ENCODE peak calls at places on chromosomes 3 and 15, in eight cellular contexts. O, Z, H, D, T, K, A and B are unnamed samples.

GRCh38 chr3:69250014-69250413 is 127.6 kb upstream of the LMOD3 start:
- DNase-seq in O (peak; percentile 95), T (no peak), Z (peak; percentile 9), K (no peak), D (no peak), H (no peak), A (peak; percentile 32), B (peak; percentile 31)

GRCh38 chr3:24119321-24119751 is 174.2 kb downstream of the NR1D2 start:
- DNase-seq in H (no peak), O (no peak), D (no peak), A (no peak), Z (no peak), K (peak; percentile 58), T (no peak), B (no peak)

GRCh38 chr15:58070801-58071418 is 5.4 kb upstream of the ALDH1A2 start:
- DNase-seq in D (no peak), T (peak; percentile 81), A (peak; percentile 53), K (peak; percentile 68), O (peak; percentile 50), H (peak; percentile 49), Z (peak; percentile 61), B (no peak)

GRCh38 chr15:96947830-96948229 is 617.3 kb downstream of the NR2F2 start:
- DNase-seq in A (no peak), T (no peak), D (no peak), K (no peak), O (no peak), Z (no peak), H (no peak), B (no peak)

GRCh38 chr3:194261581-194262063 is 89.5 kb downstream of the CPN2 start:
- DNase-seq in K (no peak), H (no peak), Z (no peak), D (no peak), O (no peak), T (peak; percentile 36), A (no peak), B (no peak)

GRCh38 chr3:8734137-8734878 is 706 bp downstream of the CAV3 start:
- DNase-seq in O (no peak), H (no peak), T (peak; percentile 58), K (no peak), D (no peak), A (peak; percentile 28), Z (no peak), B (no peak)

GRCh38 chr3:51706021-51706485 is 815 bp upstream of the GRM2 start:
- DNase-seq in A (no peak), K (no peak), D (no peak), Z (no peak), O (no peak), T (peak; percentile 28), H (no peak), B (no peak)

GRCh38 chr15:33243869-33244268 is 49.4 kb upstream of the FMN1 start:
- DNase-seq in Z (no peak), H (peak; percentile 71), O (no peak), T (no peak), D (no peak), K (peak; percentile 67), A (no peak), B (no peak)

GRCh38 chr3:9615003-9615628 is 34.2 kb upstream of the MTMR14 start:
- DNase-seq in K (no peak), O (no peak), H (no peak), Z (no peak), T (no peak), D (no peak), A (no peak), B (no peak)

GRCh38 chr15:80844011-80844732 is 65.0 kb downstream of the CEMIP start:
- DNase-seq in H (peak; percentile 44), O (no peak), K (peak; percentile 81), A (no peak), D (no peak), Z (no peak), T (no peak), B (no peak)

GRCh38 chr3:45041666-45042065 is 15.6 kb downstream of the CLEC3B start:
- DNase-seq in D (no peak), T (no peak), K (no peak), A (no peak), H (no peak), O (peak; percentile 38), Z (peak; percentile 55), B (no peak)

GRCh38 chr15:77514635-77515421 is 94.1 kb downstream of the HMG20A start:
- DNase-seq in Z (no peak), T (no peak), O (no peak), K (no peak), A (no peak), D (no peak), H (no peak), B (no peak)